ENCODE peak calls at places on chromosomes 6 and 20, in nine cellular contexts. I, S, C, M, N, U, T, P and O are unnamed samples.

GRCh38 chr20:57326667-57327455 is 2.7 kb upstream of the SPO11 start:
- DNase-seq in I (no peak), S (no peak), C (peak), M (no peak), N (peak), U (no peak), T (no peak), P (no peak), O (no peak)

GRCh38 chr20:35971981-35972380 is 3.6 kb downstream of the CNBD2 start:
- DNase-seq in I (no peak), S (no peak), C (no peak), M (no peak), N (no peak), U (no peak), T (no peak), P (no peak), O (no peak)

GRCh38 chr6:89895273-89895874 is 1.1 kb downstream of the GJA10 start:
- DNase-seq in I (peak), S (no peak), C (peak), M (peak), N (no peak), U (peak), T (peak), P (peak), O (no peak)

GRCh38 chr6:35058041-35058675 is 83.0 kb downstream of the TCP11 start:
- DNase-seq in I (peak), S (no peak), C (no peak), M (no peak), N (no peak), U (no peak), T (no peak), P (no peak), O (no peak)

GRCh38 chr6:33428219-33428890 is 8.5 kb downstream of the SYNGAP1 start:
- DNase-seq in I (no peak), S (no peak), C (peak), M (no peak), N (no peak), U (peak), T (peak), P (peak), O (no peak)

GRCh38 chr20:41035207-41035606 is 6.6 kb downstream of the TOP1 start:
- DNase-seq in I (no peak), S (no peak), C (no peak), M (no peak), N (no peak), U (no peak), T (no peak), P (no peak), O (no peak)

GRCh38 chr6:112576421-112576820 is 229.3 kb downstream of the RFPL4B start:
- DNase-seq in I (no peak), S (no peak), C (no peak), M (no peak), N (no peak), U (no peak), T (peak), P (no peak), O (no peak)

GRCh38 chr20:42204261-42204660 is 586.1 kb upstream of the CHD6 start:
- DNase-seq in I (no peak), S (no peak), C (no peak), M (no peak), N (peak), U (no peak), T (no peak), P (no peak), O (no peak)

GRCh38 chr20:46307139-46307998 is 929 bp downstream of the CDH22 start:
- DNase-seq in I (peak), S (no peak), C (peak), M (peak), N (peak), U (peak), T (peak), P (peak), O (peak)

GRCh38 chr6:133835901-133836300 is 53.0 kb upstream of the TCF21 start:
- DNase-seq in I (peak), S (no peak), C (no peak), M (no peak), N (no peak), U (no peak), T (no peak), P (no peak), O (no peak)

GRCh38 chr6:123604067-123604466 is 32.7 kb downstream of the TRDN start:
- DNase-seq in I (no peak), S (no peak), C (no peak), M (no peak), N (no peak), U (no peak), T (no peak), P (no peak), O (no peak)

GRCh38 chr6:35177139-35177538 is 36.0 kb upstream of the TCP11 start:
- DNase-seq in I (no peak), S (no peak), C (no peak), M (no peak), N (no peak), U (no peak), T (peak), P (no peak), O (no peak)

GRCh38 chr20:64106435-64106961 is 867 bp downstream of the NPBWR2 start:
- DNase-seq in I (no peak), S (no peak), C (no peak), M (no peak), N (no peak), U (no peak), T (no peak), P (no peak), O (no peak)

DNA sequence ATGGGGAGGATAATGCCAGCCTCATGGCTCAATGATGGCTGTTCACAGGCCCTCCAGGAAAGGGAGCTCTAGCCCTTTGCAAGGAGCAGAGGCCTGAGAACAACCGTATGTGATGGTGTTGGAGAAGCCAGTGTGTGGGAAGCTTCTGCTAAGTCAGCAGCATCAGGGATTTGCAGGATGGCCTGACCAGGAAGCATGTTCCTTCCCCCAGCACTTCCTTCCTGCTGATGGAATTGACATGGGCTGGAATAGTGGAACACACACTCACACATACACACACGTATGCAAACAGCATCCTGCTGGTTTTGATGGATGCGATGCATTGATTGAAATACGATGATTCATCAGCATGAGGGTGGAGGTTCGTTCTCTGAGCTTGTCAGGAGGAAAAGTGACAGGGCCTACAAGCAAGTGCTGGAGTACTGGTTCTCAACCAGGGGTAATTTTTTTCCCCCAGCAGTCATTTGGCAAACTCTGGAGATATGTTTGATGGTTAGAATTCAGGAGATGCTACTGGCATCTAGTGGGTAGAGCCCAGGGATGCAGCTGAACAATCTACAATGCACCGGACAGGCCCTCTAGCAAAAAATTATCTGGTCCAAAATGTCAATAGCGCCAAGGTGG is 229.1 kb downstream of the NFATC2 start:
- DNase-seq in I (peak), S (no peak), C (no peak), M (no peak), N (no peak), U (peak), T (no peak), P (no peak), O (no peak)
- TF ChIP-seq CTCF in I (peak), S (peak), C (no peak), M (no peak), N (no peak), U (no peak), T (peak), P (no peak), O (no peak)

GRCh38 chr20:10558635-10559187 is 115.1 kb downstream of the JAG1 start:
- DNase-seq in I (peak), S (peak), C (peak), M (no peak), N (no peak), U (no peak), T (peak), P (peak), O (peak)
- TF ChIP-seq CTCF in I (peak), S (peak), C (no peak), M (no peak), N (no peak), U (no peak), T (peak), P (no peak), O (no peak)

DNA sequence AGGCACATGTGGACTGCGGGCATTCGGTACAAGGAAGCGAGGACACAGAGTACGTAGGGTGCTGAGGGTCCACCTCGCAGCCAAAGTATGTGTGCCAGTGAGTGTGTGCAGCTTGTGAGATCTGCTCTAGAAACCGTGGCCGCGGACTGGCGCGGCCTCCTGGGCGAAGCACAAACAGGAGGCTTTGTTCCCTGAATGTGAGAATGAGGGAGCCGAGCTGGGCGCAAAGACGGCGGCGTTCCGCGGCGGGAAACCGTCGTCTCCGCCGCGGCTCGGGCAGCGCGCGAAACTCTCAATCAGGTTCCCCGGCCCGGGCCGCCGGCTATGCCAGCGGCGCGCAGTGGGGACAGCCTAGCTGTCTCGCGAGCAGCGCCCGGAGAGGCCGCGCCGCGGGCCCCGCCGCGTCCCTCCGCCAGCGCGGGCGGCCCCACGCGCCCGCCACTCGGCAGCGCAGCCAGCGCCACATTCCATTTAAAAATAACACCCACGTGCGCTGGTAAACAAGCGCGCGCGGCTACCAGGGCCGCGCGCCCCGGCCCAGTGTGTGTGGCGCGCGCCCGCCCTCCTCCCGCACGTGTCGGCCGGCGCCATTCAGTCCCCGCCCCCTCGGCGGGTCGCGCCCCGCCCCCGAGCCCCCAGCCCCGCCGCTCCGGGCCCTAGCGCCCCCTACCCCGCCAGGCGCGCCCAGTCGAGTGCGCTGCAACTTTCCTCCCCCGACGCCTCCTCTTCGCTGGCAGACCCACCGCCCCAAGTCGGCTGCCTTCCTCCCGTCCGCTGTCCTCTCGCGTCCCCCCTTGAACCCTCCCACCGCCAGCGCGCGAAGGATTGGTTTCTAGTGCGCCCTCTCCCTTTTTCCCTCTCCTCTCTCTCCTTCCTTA is 3.0 kb upstream of the FOXO3 start:
- DNase-seq in I (peak), S (no peak), C (peak), M (peak), N (peak), U (peak), T (peak), P (peak), O (peak)
- TF ChIP-seq CTCF in I (no peak), S (no peak), C (no peak), M (peak), N (peak), U (no peak), T (peak), P (no peak), O (no peak)

GRCh38 chr6:152863618-152864326 is 113.2 kb downstream of the VIP start:
- DNase-seq in I (peak), S (peak), C (peak), M (peak), N (peak), U (peak), T (peak), P (peak), O (peak)
- TF ChIP-seq CTCF in I (peak), S (peak), C (peak), M (peak), N (peak), U (peak), T (peak), P (peak), O (peak)

DNA sequence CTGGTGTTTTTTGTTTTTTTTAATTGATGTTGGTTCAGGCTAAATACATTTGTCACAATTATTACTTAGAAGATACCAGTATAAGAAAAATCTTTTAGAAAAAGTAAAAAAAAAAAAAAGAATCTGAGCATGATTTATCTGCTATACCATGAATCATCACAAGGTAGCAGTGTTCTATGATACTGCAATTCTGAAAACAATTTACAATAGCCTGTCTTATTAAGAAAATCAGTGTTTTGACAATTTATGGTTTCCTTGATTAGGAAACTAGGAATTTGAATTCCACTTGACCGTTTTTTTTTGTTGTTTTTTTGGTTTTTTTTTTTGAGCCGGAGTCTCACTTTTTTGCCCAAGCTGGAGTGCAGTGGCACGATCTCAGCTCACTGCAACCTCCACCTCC is 9.3 kb upstream of the MAK start:
- DNase-seq in I (peak), S (no peak), C (no peak), M (no peak), N (no peak), U (no peak), T (no peak), P (no peak), O (no peak)
- TF ChIP-seq CTCF in I (no peak), S (peak), C (peak), M (peak), N (peak), U (no peak), T (peak), P (peak), O (peak)

GRCh38 chr6:16761469-16762264 is 407 bp upstream of the ATXN1 start:
- DNase-seq in I (peak), S (peak), C (peak), M (peak), N (peak), U (peak), T (peak), P (peak), O (peak)
- TF ChIP-seq CTCF in I (peak), S (peak), C (peak), M (peak), N (peak), U (peak), T (peak), P (no peak), O (peak)

GRCh38 chr6:39367661-39368060 is 45.2 kb upstream of the KCNK16 start:
- DNase-seq in I (no peak), S (no peak), C (no peak), M (no peak), N (no peak), U (no peak), T (no peak), P (no peak), O (no peak)

GRCh38 chr6:39366875-39367618 is 44.5 kb upstream of the KCNK16 start:
- DNase-seq in I (peak), S (no peak), C (no peak), M (no peak), N (no peak), U (no peak), T (no peak), P (no peak), O (no peak)

GRCh38 chr6:39375405-39375804 is 52.9 kb upstream of the KCNK16 start:
- DNase-seq in I (no peak), S (no peak), C (no peak), M (no peak), N (no peak), U (no peak), T (no peak), P (no peak), O (no peak)

GRCh38 chr6:39365281-39366074 is 43.0 kb upstream of the KCNK16 start:
- DNase-seq in I (peak), S (no peak), C (peak), M (no peak), N (no peak), U (no peak), T (peak), P (no peak), O (no peak)

DNA sequence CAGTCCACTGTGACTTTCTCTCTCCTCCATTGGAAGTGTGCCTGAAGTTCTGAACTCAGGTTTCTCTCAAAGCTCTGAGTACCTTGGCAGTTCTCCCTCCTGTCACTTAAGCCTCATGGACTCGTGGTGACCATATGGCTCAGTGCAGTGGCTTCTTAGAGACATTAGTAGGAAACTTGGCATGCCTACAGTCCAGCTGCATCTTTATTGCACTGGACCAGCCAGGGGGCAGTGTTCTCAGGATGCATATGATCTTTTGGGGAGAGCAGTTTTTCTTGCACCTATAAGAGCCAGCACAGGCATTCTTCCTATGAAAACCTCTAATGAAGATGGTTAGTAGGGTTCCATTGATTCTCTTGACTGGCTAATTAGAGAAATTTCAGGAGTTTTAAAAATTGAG is 47.5 kb upstream of the KCNK16 start:
- DNase-seq in I (peak), S (no peak), C (no peak), M (no peak), N (no peak), U (no peak), T (no peak), P (no peak), O (no peak)
- TF ChIP-seq CTCF in I (peak), S (peak), C (no peak), M (peak), N (no peak), U (no peak), T (peak), P (no peak), O (no peak)

DNA sequence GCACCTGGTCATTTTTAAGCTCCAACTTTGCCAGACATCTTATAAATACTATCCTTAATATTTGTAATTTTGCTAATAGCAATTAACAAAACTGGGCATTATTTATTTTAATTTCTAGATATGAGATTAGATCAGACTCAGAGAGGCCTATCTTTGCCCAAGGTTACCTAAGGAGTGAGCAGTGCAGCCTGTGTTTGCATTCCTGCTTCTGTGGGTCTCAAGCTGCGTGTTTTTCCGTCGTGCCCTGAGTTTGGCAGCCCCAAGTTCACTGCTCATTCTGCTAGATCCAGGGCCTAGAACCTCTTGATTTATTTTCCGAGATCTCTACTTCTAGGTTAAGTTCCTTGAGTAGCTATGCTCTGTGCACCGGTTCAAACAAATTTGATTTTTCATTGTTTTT is 11.0 kb upstream of the ADGRG6 start:
- DNase-seq in I (no peak), S (no peak), C (no peak), M (no peak), N (no peak), U (no peak), T (no peak), P (no peak), O (no peak)
- TF ChIP-seq CTCF in I (no peak), S (no peak), C (no peak), M (no peak), N (no peak), U (no peak), T (no peak), P (no peak), O (no peak)

GRCh38 chr6:21914121-21914973 is 320.8 kb downstream of the SOX4 start:
- DNase-seq in I (peak), S (no peak), C (no peak), M (no peak), N (peak), U (peak), T (no peak), P (peak), O (no peak)
- TF ChIP-seq CTCF in I (no peak), S (no peak), C (no peak), M (no peak), N (no peak), U (no peak), T (no peak), P (no peak), O (no peak)